ENCODE peak calls at places on chromosomes 6 and 20, in five cellular contexts. One of them, this sample, is unnamed.

GRCh38 chr6:73121421-73121993 is 103.8 kb downstream of the KHDC1L start:
- DNase-seq in stimulated activated CD8-positive, alpha-beta memory T cell treated with anti-CD3 and anti-CD28 coated beads, Interleukin-12 subunit alpha, Interleukin-12 subunit beta, amount 100 ng/mL, for 1 hour: no peak
- DNase-seq in NCI-H345: no peak
- DNase-seq in GM13977: no peak
- DNase-seq in NCI-H524: no peak
- DNase-seq in this sample: no peak

GRCh38 chr20:61436674-61437279 is 184.7 kb downstream of the CDH4 start:
- DNase-seq in stimulated activated CD8-positive, alpha-beta memory T cell treated with anti-CD3 and anti-CD28 coated beads, Interleukin-12 subunit alpha, Interleukin-12 subunit beta, amount 100 ng/mL, for 1 hour: no peak
- DNase-seq in GM13977: no peak
- DNase-seq in NCI-H524: no peak
- DNase-seq in NCI-H345: no peak
- DNase-seq in this sample: no peak

GRCh38 chr20:50536333-50536732 is 26.1 kb downstream of the PTPN1 start:
- DNase-seq in stimulated activated CD8-positive, alpha-beta memory T cell treated with anti-CD3 and anti-CD28 coated beads, Interleukin-12 subunit alpha, Interleukin-12 subunit beta, amount 100 ng/mL, for 1 hour: no peak
- DNase-seq in NCI-H345: no peak
- DNase-seq in GM13977: no peak
- DNase-seq in NCI-H524: peak
- DNase-seq in this sample: no peak

GRCh38 chr20:61299088-61299487 is 47.0 kb downstream of the CDH4 start:
- DNase-seq in stimulated activated CD8-positive, alpha-beta memory T cell treated with anti-CD3 and anti-CD28 coated beads, Interleukin-12 subunit alpha, Interleukin-12 subunit beta, amount 100 ng/mL, for 1 hour: no peak
- DNase-seq in NCI-H345: no peak
- DNase-seq in GM13977: no peak
- DNase-seq in NCI-H524: no peak
- DNase-seq in this sample: no peak

GRCh38 chr6:107600936-107601335 is 111.0 kb downstream of the SOBP start:
- DNase-seq in GM13977: no peak
- DNase-seq in NCI-H524: no peak
- DNase-seq in stimulated activated CD8-positive, alpha-beta memory T cell treated with anti-CD3 and anti-CD28 coated beads, Interleukin-12 subunit alpha, Interleukin-12 subunit beta, amount 100 ng/mL, for 1 hour: no peak
- DNase-seq in NCI-H345: no peak
- DNase-seq in this sample: no peak

GRCh38 chr20:56433880-56434255 is 21.8 kb downstream of the CASS4 start:
- DNase-seq in GM13977: no peak
- DNase-seq in stimulated activated CD8-positive, alpha-beta memory T cell treated with anti-CD3 and anti-CD28 coated beads, Interleukin-12 subunit alpha, Interleukin-12 subunit beta, amount 100 ng/mL, for 1 hour: no peak
- DNase-seq in NCI-H524: no peak
- DNase-seq in NCI-H345: no peak
- DNase-seq in this sample: no peak

GRCh38 chr20:3679749-3680700 is 1.8 kb downstream of the ADAM33 start:
- DNase-seq in stimulated activated CD8-positive, alpha-beta memory T cell treated with anti-CD3 and anti-CD28 coated beads, Interleukin-12 subunit alpha, Interleukin-12 subunit beta, amount 100 ng/mL, for 1 hour: no peak
- DNase-seq in GM13977: no peak
- DNase-seq in NCI-H345: no peak
- DNase-seq in NCI-H524: no peak
- DNase-seq in this sample: no peak

GRCh38 chr6:30885999-30886896 is 1.9 kb downstream of the DDR1 start:
- DNase-seq in stimulated activated CD8-positive, alpha-beta memory T cell treated with anti-CD3 and anti-CD28 coated beads, Interleukin-12 subunit alpha, Interleukin-12 subunit beta, amount 100 ng/mL, for 1 hour: no peak
- DNase-seq in NCI-H345: peak
- DNase-seq in NCI-H524: no peak
- DNase-seq in GM13977: peak
- DNase-seq in this sample: peak

GRCh38 chr20:43409041-43409913 is 48.4 kb upstream of the SRSF6 start:
- DNase-seq in NCI-H345: peak
- DNase-seq in GM13977: no peak
- DNase-seq in stimulated activated CD8-positive, alpha-beta memory T cell treated with anti-CD3 and anti-CD28 coated beads, Interleukin-12 subunit alpha, Interleukin-12 subunit beta, amount 100 ng/mL, for 1 hour: no peak
- DNase-seq in NCI-H524: peak
- DNase-seq in this sample: no peak

GRCh38 chr6:115613488-115613887 is 447.2 kb downstream of the FRK start:
- DNase-seq in stimulated activated CD8-positive, alpha-beta memory T cell treated with anti-CD3 and anti-CD28 coated beads, Interleukin-12 subunit alpha, Interleukin-12 subunit beta, amount 100 ng/mL, for 1 hour: no peak
- DNase-seq in NCI-H524: no peak
- DNase-seq in GM13977: no peak
- DNase-seq in NCI-H345: no peak
- DNase-seq in this sample: no peak

GRCh38 chr20:13995841-13996240 is 525 bp downstream of the MACROD2 start:
- DNase-seq in GM13977: no peak
- DNase-seq in NCI-H345: peak
- DNase-seq in NCI-H524: peak
- DNase-seq in stimulated activated CD8-positive, alpha-beta memory T cell treated with anti-CD3 and anti-CD28 coated beads, Interleukin-12 subunit alpha, Interleukin-12 subunit beta, amount 100 ng/mL, for 1 hour: no peak
- DNase-seq in this sample: no peak

This sample was measured in GM10248.